ENCODE peak calls at places on chromosome 5, in eight cellular contexts. P is AG08396, A is nucleus accumbens, C is AG04449, M is breast epithelium, U is fibroblast of lung, L is activated B cell treated with CpG ODN at 0.5 μM for 24 hours, D is DMS 273 treated with DMSO at 0.1 percent for 48 hours. I is an unnamed sample.

GRCh38 chr5:167634432-167634831 is 657.0 kb upstream of the WWC1 start:
- DNase-seq in P (peak; percentile 8), A (no peak), C (peak; percentile 77), M (no peak), U (peak; percentile 92), L (no peak), D (no peak), I (no peak)

GRCh38 chr5:149526855-149527590 is 24.2 kb downstream of the CSNK1A1 start:
- DNase-seq in P (no peak), A (no peak), C (no peak), M (no peak), U (peak; percentile 17), L (no peak), D (no peak), I (no peak)

GRCh38 chr5:171459839-171460238 is 40.4 kb downstream of the FGF18 start:
- DNase-seq in P (no peak), A (no peak), C (no peak), M (no peak), U (no peak), L (no peak), D (no peak), I (no peak)

GRCh38 chr5:16520806-16521205 is 55.2 kb upstream of the ZNF622 start:
- DNase-seq in P (no peak), A (no peak), C (no peak), M (no peak), U (no peak), L (no peak), D (no peak), I (no peak)

GRCh38 chr5:157148734-157149615 is 6.3 kb upstream of the MED7 start:
- DNase-seq in P (peak; percentile 68), A (peak; percentile 50), C (no peak), M (no peak), U (peak; percentile 48), L (no peak), D (no peak), I (peak; percentile 83)

GRCh38 chr5:6905423-6905822 is 192.2 kb downstream of the TENT4A start:
- DNase-seq in P (no peak), A (no peak), C (no peak), M (no peak), U (no peak), L (no peak), D (no peak), I (no peak)

GRCh38 chr5:173679909-173680626 is 63.6 kb upstream of the BOD1 start:
- DNase-seq in P (no peak), A (no peak), C (no peak), M (no peak), U (no peak), L (no peak), D (no peak), I (no peak)

GRCh38 chr5:146667633-146668032 is 151.6 kb upstream of the GPR151 start:
- DNase-seq in P (peak; percentile 16), A (no peak), C (no peak), M (no peak), U (peak; percentile 89), L (no peak), D (peak; percentile 76), I (no peak)

GRCh38 chr5:160287378-160288051 is 24.8 kb downstream of the CCNJL start:
- DNase-seq in P (peak; percentile 22), A (peak; percentile 11), C (no peak), M (peak; percentile 51), U (peak; percentile 70), L (no peak), D (peak; percentile 84), I (no peak)

GRCh38 chr5:116576043-116576713 is 1.6 kb upstream of the SEMA6A start:
- DNase-seq in P (peak; percentile 77), A (peak; percentile 55), C (no peak), M (no peak), U (peak; percentile 49), L (peak; percentile 36), D (no peak), I (no peak)

GRCh38 chr5:139851558-139851957 is 56.0 kb downstream of the PSD2 start:
- DNase-seq in P (no peak), A (no peak), C (no peak), M (no peak), U (no peak), L (no peak), D (no peak), I (no peak)

GRCh38 chr5:150492621-150493020 is 15.3 kb upstream of the NDST1 start:
- DNase-seq in P (peak; percentile 77), A (no peak), C (peak; percentile 53), M (no peak), U (peak; percentile 84), L (no peak), D (no peak), I (no peak)

GRCh38 chr5:20023686-20024085 is 35.7 kb upstream of the CDH18 start:
- DNase-seq in P (no peak), A (no peak), C (no peak), M (no peak), U (peak; percentile 28), L (no peak), D (no peak), I (no peak)

GRCh38 chr5:171323007-171323406 is 14.0 kb downstream of the TLX3 start:
- DNase-seq in P (no peak), A (no peak), C (no peak), M (no peak), U (no peak), L (no peak), D (no peak), I (no peak)

GRCh38 chr5:151592855-151593408 is 1.8 kb upstream of the FAT2 start:
- DNase-seq in P (no peak), A (no peak), C (no peak), M (no peak), U (no peak), L (no peak), D (no peak), I (no peak)

GRCh38 chr5:102916114-102916513 is 161.0 kb downstream of the PAM start:
- DNase-seq in P (no peak), A (no peak), C (no peak), M (no peak), U (no peak), L (no peak), D (no peak), I (no peak)

GRCh38 chr5:169584998-169585451 is 1.5 kb downstream of the SPDL1 start:
- DNase-seq in P (no peak), A (no peak), C (no peak), M (no peak), U (peak; percentile 24), L (no peak), D (no peak), I (no peak)

GRCh38 chr5:168317096-168317520 is 25.7 kb downstream of the WWC1 start:
- DNase-seq in P (no peak), A (peak; percentile 11), C (no peak), M (no peak), U (no peak), L (no peak), D (no peak), I (no peak)

GRCh38 chr5:170597876-170598275 is 94.1 kb downstream of the KCNIP1 start:
- DNase-seq in P (no peak), A (no peak), C (no peak), M (no peak), U (peak; percentile 26), L (no peak), D (no peak), I (no peak)

GRCh38 chr5:33537240-33537639 is 96.5 kb downstream of the TARS1 start:
- DNase-seq in P (no peak), A (no peak), C (no peak), M (no peak), U (peak; percentile 20), L (no peak), D (no peak), I (no peak)

GRCh38 chr5:81393783-81394718 is at the start of gene ACOT12:
- DNase-seq in P (peak; percentile 53), A (no peak), C (no peak), M (no peak), U (peak; percentile 37), L (no peak), D (no peak), I (no peak)

GRCh38 chr5:1464096-1464446 is 18.8 kb upstream of the SLC6A3 start:
- DNase-seq in P (no peak), A (no peak), C (no peak), M (no peak), U (no peak), L (no peak), D (no peak), I (no peak)

GRCh38 chr5:138662599-138662998 is 87.4 kb upstream of the HSPA9 start:
- DNase-seq in P (no peak), A (no peak), C (no peak), M (no peak), U (no peak), L (no peak), D (no peak), I (peak; percentile 28)

GRCh38 chr5:179379321-179379890 is 34.1 kb upstream of the ADAMTS2 start:
- DNase-seq in P (no peak), A (no peak), C (no peak), M (no peak), U (no peak), L (no peak), D (no peak), I (no peak)

GRCh38 chr5:75023368-75024159 is 28.8 kb downstream of the GCNT4 start:
- DNase-seq in P (no peak), A (no peak), C (no peak), M (no peak), U (no peak), L (no peak), D (no peak), I (no peak)

GRCh38 chr5:173574983-173575382 is 41.5 kb downstream of the BOD1 start:
- DNase-seq in P (no peak), A (no peak), C (no peak), M (no peak), U (no peak), L (no peak), D (no peak), I (no peak)

GRCh38 chr5:64619609-64620008 is 70.7 kb upstream of the SHISAL2B start:
- DNase-seq in P (no peak), A (no peak), C (no peak), M (no peak), U (no peak), L (no peak), D (peak; percentile 19), I (no peak)

GRCh38 chr5:15031180-15031579 is 159.6 kb upstream of the ANKH start:
- DNase-seq in P (no peak), A (no peak), C (no peak), M (no peak), U (no peak), L (no peak), D (no peak), I (no peak)

I was measured in T-cell.